ENCODE peak calls at places on chromosomes 13 and 19, in five cellular contexts. F is hippocampal formation, V is HuH-7, T is NCI-H187, C is activated T-helper 1 cell treated with Interleukin-2 at 50 U/mL for 16 hours. I is an unnamed sample.

GRCh38 chr13:66952507-66952906 is 277.6 kb downstream of the PCDH9 start:
- DNase-seq in V (no peak), T (no peak), F (no peak), C (no peak), I (no peak)

GRCh38 chr19:18453269-18454024 is 15.5 kb upstream of the ISYNA1 start:
- DNase-seq in T (no peak), F (no peak), V (no peak), C (no peak), I (no peak)

GRCh38 chr13:110811008-110811720 is 97.7 kb downstream of the ING1 start:
- DNase-seq in T (no peak), V (no peak), C (no peak), F (no peak), I (no peak)

GRCh38 chr19:14363203-14364097 is 17.8 kb upstream of the ADGRE5 start:
- DNase-seq in C (no peak), T (no peak), F (no peak), V (no peak), I (no peak)

GRCh38 chr13:40984670-40985366 is 34.3 kb downstream of the ELF1 start:
- DNase-seq in C (no peak), T (no peak), F (no peak), V (no peak), I (no peak)

GRCh38 chr13:70023506-70023905 is 84.1 kb upstream of the ATXN8OS start:
- DNase-seq in V (no peak), T (no peak), C (no peak), F (no peak), I (no peak)

GRCh38 chr19:3818479-3818878 is 32.3 kb upstream of the MATK start:
- DNase-seq in C (no peak), T (no peak), F (peak; percentile 9), V (no peak), I (no peak)

GRCh38 chr19:18768046-18768771 is 22.9 kb downstream of the COMP start:
- DNase-seq in V (no peak), C (no peak), T (no peak), F (no peak), I (no peak)

GRCh38 chr13:50509771-50510441 is 333.6 kb downstream of the DLEU7 start:
- DNase-seq in V (no peak), T (no peak), F (no peak), C (no peak), I (no peak)

I was measured in naive thymus-derived CD4-positive, alpha-beta T cell.